ENCODE peak calls at places on chromosome 7, in four cellular contexts. U, A, P and G are unnamed samples.

GRCh38 chr7:30526163-30526562 is 21.5 kb upstream of the GGCT start:
- DNase-seq in P (no peak), A (no peak), U (no peak), G (no peak)

GRCh38 chr7:69907720-69908119 is 309.4 kb downstream of the AUTS2 start:
- DNase-seq in U (no peak), P (no peak), A (no peak), G (no peak)

GRCh38 chr7:5689118-5689517 is 92.3 kb downstream of the RNF216 start:
- DNase-seq in U (peak; percentile 36), P (peak; percentile 71), A (no peak), G (peak; percentile 68)

GRCh38 chr7:26199301-26200112 is 1.0 kb downstream of the HNRNPA2B1 start:
- DNase-seq in A (peak; percentile 77), U (peak; percentile 36), P (no peak), G (peak; percentile 72)

GRCh38 chr7:106858618-106859532 is 6.2 kb upstream of the PIK3CG start:
- DNase-seq in U (no peak), A (peak; percentile 80), P (peak; percentile 52), G (no peak)

GRCh38 chr7:116732788-116733709 is 61.1 kb downstream of the MET start:
- DNase-seq in U (no peak), A (no peak), P (no peak), G (no peak)

GRCh38 chr7:155009570-155010157 is 6.7 kb upstream of the PAXIP1 start:
- DNase-seq in A (no peak), P (peak; percentile 5), U (no peak), G (peak; percentile 47)

GRCh38 chr7:84950836-84951235 is 236.0 kb downstream of the SEMA3D start:
- DNase-seq in P (peak; percentile 7), U (peak; percentile 38), A (no peak), G (no peak)

GRCh38 chr7:116525913-116526857 is 1.3 kb downstream of the CAV1 start:
- DNase-seq in U (peak; percentile 86), A (peak; percentile 85), P (peak; percentile 89), G (peak; percentile 88)

GRCh38 chr7:47945261-47946015 is 2.8 kb downstream of the PKD1L1 start:
- DNase-seq in A (peak; percentile 83), U (peak; percentile 41), P (peak; percentile 75), G (peak; percentile 77)

GRCh38 chr7:42142089-42142488 is 94.9 kb downstream of the GLI3 start:
- DNase-seq in U (no peak), P (no peak), A (no peak), G (no peak)

GRCh38 chr7:70384891-70385290 is 747.1 kb upstream of the GALNT17 start:
- DNase-seq in P (peak; percentile 43), A (no peak), U (peak; percentile 94), G (no peak)

GRCh38 chr7:5214236-5214635 is 24.2 kb downstream of the WIPI2 start:
- DNase-seq in P (no peak), A (no peak), U (no peak), G (no peak)

GRCh38 chr7:152395115-152395514 is 40.7 kb downstream of the KMT2C start:
- DNase-seq in P (peak; percentile 48), A (no peak), U (peak; percentile 73), G (no peak)

GRCh38 chr7:43490016-43490415 is 92.9 kb upstream of the STK17A start:
- DNase-seq in A (no peak), U (peak; percentile 79), P (no peak), G (no peak)

GRCh38 chr7:120985130-120985758 is 3.3 kb upstream of the CPED1 start:
- DNase-seq in U (no peak), A (no peak), P (no peak), G (no peak)

GRCh38 chr7:102404005-102404861 is 8.1 kb downstream of the PRKRIP1 start:
- DNase-seq in U (peak; percentile 57), P (peak; percentile 64), A (peak; percentile 57), G (peak; percentile 93)

GRCh38 chr7:96921771-96922170 is 83.6 kb upstream of the DLX6 start:
- DNase-seq in U (no peak), P (no peak), A (no peak), G (no peak)

GRCh38 chr7:149685455-149685854 is 87.9 kb downstream of the ZNF467 start:
- DNase-seq in P (peak; percentile 46), A (no peak), U (no peak), G (no peak)
- H3K4me3 ChIP-seq in P (no peak overlapping the region), A (no peak overlapping the region), U (no peak overlapping the region), G (no peak overlapping the region)

GRCh38 chr7:142477079-142477651 is 219.3 kb upstream of the PRSS58 start:
- DNase-seq in U (peak; percentile 75), P (peak; percentile 71), A (no peak), G (no peak)
- H3K4me3 ChIP-seq in U (no peak overlapping the region), P (no peak overlapping the region), A (no peak overlapping the region), G (no peak overlapping the region)

GRCh38 chr7:99623702-99624447 is 7.1 kb downstream of the ZSCAN25 start:
- DNase-seq in U (no peak), P (no peak), A (no peak), G (no peak)
- H3K4me3 ChIP-seq in U (no peak overlapping the region), P (no peak overlapping the region), A (no peak overlapping the region), G (no peak overlapping the region)

GRCh38 chr7:139035588-139036353 is at the start of gene ZC3HAV1L:
- DNase-seq in A (peak; percentile 66), P (peak; percentile 81), U (peak; percentile 79), G (peak; percentile 73)
- H3K4me3 ChIP-seq in A (peak within 1 kb of the TSS; percentile 86), P (peak within 1 kb of the TSS; percentile 27), U (peak within 1 kb of the TSS; percentile 74), G (peak within 1 kb of the TSS; percentile 72)

DNA sequence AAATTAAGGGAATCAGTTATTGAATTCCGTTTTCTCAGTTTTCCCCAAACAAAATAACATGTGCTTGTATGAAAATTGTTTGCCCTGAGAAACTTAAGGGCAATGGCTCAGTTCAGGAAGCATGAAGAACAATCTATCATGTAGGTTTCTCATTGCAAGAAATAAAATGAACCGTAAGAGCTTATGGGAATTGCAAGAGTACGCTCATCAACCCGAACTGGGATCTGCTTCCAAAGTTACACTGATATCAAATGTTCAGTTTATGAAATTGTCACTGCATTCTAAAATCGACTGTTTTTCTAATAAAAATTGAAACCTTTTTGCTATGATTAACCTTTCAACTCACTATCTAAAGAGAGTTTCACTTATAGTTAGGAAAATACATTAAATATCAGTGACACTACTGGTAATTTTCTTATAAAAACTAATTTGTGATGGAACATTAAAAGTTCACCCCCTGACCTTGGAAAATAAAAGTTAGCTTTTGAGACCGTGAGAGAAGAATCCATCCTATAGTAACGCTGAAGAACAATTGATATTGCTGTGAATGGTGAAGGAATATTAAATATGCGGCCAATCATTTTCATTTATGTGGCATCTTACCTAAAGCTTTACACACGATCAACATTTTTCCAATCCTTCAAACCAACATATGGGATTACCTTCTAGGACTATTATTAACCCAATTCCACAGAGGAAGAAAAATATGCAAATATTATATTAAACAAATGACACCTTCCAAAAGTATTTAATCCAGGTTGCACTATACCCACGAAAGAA is 2.3 kb downstream of the MEOX2 start:
- DNase-seq in U (no peak), P (no peak), A (no peak), G (no peak)
- H3K4me3 ChIP-seq in U (peak overlapping the region; percentile 19), P (no peak overlapping the region), A (peak overlapping the region; percentile 57), G (no peak overlapping the region)

DNA sequence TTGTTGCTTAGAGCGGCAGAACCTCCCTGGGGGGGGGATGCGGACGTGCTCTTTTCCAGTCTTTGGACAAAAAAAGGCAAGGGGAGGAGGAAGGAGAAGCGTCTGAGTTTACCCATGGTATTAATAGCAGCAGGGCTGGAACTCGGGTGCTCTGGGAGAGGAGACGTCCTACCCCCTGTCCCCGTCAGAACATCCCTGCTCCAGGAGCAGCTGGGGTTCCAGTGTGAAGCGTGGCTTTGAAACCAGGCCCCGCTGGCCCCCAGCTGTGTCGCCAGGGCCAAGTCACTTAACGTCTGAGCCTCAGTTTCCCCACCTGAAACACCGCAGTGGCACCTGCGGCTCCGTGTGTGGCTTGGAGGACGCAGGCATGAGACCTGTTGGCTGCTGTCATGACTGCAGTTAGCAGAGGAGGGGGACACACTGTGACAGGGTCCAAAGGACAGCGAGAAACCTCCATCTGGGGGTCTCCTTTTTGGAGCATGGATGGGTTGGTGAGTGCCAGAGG is 1.4 kb downstream of the AMZ1 start:
- DNase-seq in U (no peak), P (no peak), A (no peak), G (no peak)
- H3K4me3 ChIP-seq in U (no peak overlapping the region), P (no peak overlapping the region), A (no peak overlapping the region), G (peak overlapping the region; percentile 12)